ENCODE peak calls at places on chromosomes 5 and 9, in ten cellular contexts. K is left lung; V is CD8-positive, alpha-beta T cell; D is astrocyte; Y is sigmoid colon; I is adrenal gland; G is body of pancreas; P is A673; X is tibial nerve; T is kidney. Z is an unnamed sample. For H3K9me3, the result is how much of the 10 kb centered on the place peaks cover.

GRCh38 chr5:168721354-168721753 is 142.2 kb upstream of the PANK3 start:
- DNase-seq in D (no peak), X (no peak), G (no peak), K (no peak), V (no peak), Y (no peak), I (no peak), P (no peak), T (no peak), Z (no peak)

GRCh38 chr5:171306785-171307591 is 2.1 kb upstream of the TLX3 start:
- DNase-seq in Y (no peak), K (no peak), D (no peak), T (peak), X (no peak), V (no peak), P (no peak), G (no peak), I (no peak), Z (no peak)

GRCh38 chr9:37596504-37596903 is 4.1 kb upstream of the TOMM5 start:
- DNase-seq in T (no peak), Y (no peak), I (no peak), V (no peak), K (no peak), X (no peak), G (no peak), P (no peak), D (no peak), Z (no peak)

GRCh38 chr5:10355071-10355889 is 1.8 kb downstream of the MARCHF6 start:
- DNase-seq in K (no peak), X (no peak), T (no peak), G (no peak), P (peak), I (no peak), V (no peak), D (peak), Y (no peak), Z (no peak)

GRCh38 chr9:85743290-85744128 is 1.8 kb upstream of the AGTPBP1 start:
- DNase-seq in Y (peak), K (peak), P (peak), G (peak), I (peak), X (no peak), T (peak), D (peak), V (no peak), Z (no peak)

GRCh38 chr9:104094534-104095020 is 468 bp downstream of the SMC2 start:
- DNase-seq in T (no peak), K (no peak), I (no peak), P (no peak), X (no peak), D (no peak), V (no peak), G (no peak), Y (no peak), Z (no peak)

GRCh38 chr9:135480071-135480941 is 724 bp downstream of the PPP1R26 start:
- DNase-seq in D (no peak), Y (no peak), V (no peak), I (peak), X (no peak), G (peak), P (peak), T (no peak), K (peak), Z (no peak)

GRCh38 chr5:131939690-131940345 is 5.6 kb downstream of the MEIKIN start:
- DNase-seq in P (no peak), Y (no peak), D (no peak), I (no peak), G (no peak), K (no peak), T (no peak), X (no peak), V (no peak), Z (no peak)

GRCh38 chr5:119322948-119323629 is 32.7 kb upstream of the TNFAIP8 start:
- DNase-seq in Y (no peak), I (no peak), K (no peak), D (no peak), V (no peak), T (no peak), P (no peak), G (no peak), X (no peak), Z (no peak)

GRCh38 chr9:131738838-131739191 is 1.1 kb downstream of the RAPGEF1 start:
- DNase-seq in P (peak), Y (no peak), G (peak), T (peak), K (no peak), V (no peak), D (no peak), X (no peak), I (no peak), Z (no peak)

GRCh38 chr9:77927265-77927664 is 104.3 kb downstream of the GNAQ start:
- DNase-seq in G (no peak), V (no peak), Y (no peak), D (peak), K (no peak), I (peak), X (no peak), T (no peak), P (peak), Z (no peak)

GRCh38 chr5:139994234-139994633 is 48.9 kb downstream of the NRG2 start:
- DNase-seq in X (no peak), P (no peak), I (no peak), G (no peak), V (no peak), Y (no peak), K (no peak), D (no peak), T (no peak), Z (no peak)

GRCh38 chr5:154444559-154445421 is 1.0 kb upstream of the SAP30L start:
- DNase-seq in V (no peak), T (peak), X (no peak), P (no peak), K (peak), Y (no peak), G (peak), I (peak), D (no peak), Z (peak)

GRCh38 chr5:81086881-81087281 is 126.7 kb downstream of the RASGRF2 start:
- DNase-seq in I (no peak), K (peak), Y (no peak), G (no peak), X (no peak), P (no peak), V (no peak), T (no peak), D (no peak), Z (no peak)

GRCh38 chr9:113964740-113965095 is 88.6 kb downstream of the ZNF618 start:
- DNase-seq in X (no peak), G (no peak), D (no peak), I (no peak), T (no peak), P (peak), V (no peak), K (no peak), Y (no peak), Z (no peak)

GRCh38 chr9:120850315-120850714 is 7.6 kb upstream of the PSMD5 start:
- DNase-seq in X (no peak), I (no peak), Y (no peak), G (no peak), D (no peak), V (no peak), T (no peak), P (no peak), K (no peak), Z (no peak)

GRCh38 chr5:1752881-1753280 is 46.8 kb downstream of the MRPL36 start:
- DNase-seq in T (peak), P (no peak), V (no peak), K (peak), X (no peak), Y (peak), I (no peak), D (no peak), G (no peak), Z (no peak)

GRCh38 chr5:53109041-53109435 is 519 bp downstream of the MOCS2 start:
- DNase-seq in V (no peak), I (no peak), K (no peak), Y (no peak), X (no peak), G (peak), T (no peak), P (peak), D (no peak), Z (no peak)

GRCh38 chr5:135232958-135233357 is 166.1 kb downstream of the MACROH2A1 start:
- DNase-seq in T (peak), G (no peak), X (no peak), D (no peak), P (no peak), K (no peak), Y (peak), V (no peak), I (peak), Z (no peak)

GRCh38 chr5:2740849-2741555 is 10.5 kb downstream of the IRX2 start:
- DNase-seq in G (no peak), X (no peak), D (no peak), V (no peak), Y (no peak), P (no peak), T (no peak), K (no peak), I (no peak), Z (no peak)

GRCh38 chr5:120706877-120707276 is 242.8 kb downstream of the PRR16 start:
- DNase-seq in K (no peak), V (no peak), T (no peak), X (no peak), Y (no peak), I (no peak), D (no peak), P (no peak), G (no peak), Z (no peak)

DNA sequence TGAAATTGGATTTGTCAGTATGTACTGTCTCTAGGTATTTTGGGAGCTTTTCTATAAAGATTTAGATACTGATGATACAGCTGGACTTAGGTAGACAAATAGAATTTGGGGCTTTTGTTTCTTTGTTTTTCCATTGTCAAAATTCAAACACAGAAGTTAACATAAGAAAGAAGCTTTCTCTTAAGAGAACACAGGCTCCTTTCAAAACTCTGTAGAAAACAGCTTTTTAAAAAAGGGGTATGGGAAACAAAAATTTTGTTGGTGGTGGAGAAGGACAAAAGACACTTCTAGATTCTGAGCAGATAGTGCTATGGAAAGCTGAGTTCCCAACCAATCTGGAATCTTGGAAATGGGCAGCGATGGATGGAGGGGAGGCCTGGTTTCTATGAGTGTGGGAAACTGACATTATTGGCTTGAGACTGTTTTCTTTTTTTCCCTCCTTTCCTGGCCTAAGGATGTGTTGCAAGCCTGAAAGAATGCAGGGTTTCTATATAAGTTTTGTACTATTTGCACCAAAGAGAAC is 239.9 kb downstream of the PRR16 start:
- DNase-seq in D (no peak), Y (no peak), G (no peak), X (no peak), P (no peak), K (no peak), I (no peak), T (no peak), V (no peak), Z (no peak)
- H3K9me3 ChIP-seq in D (under half), Y (under half), G (under half), X (under half), P (under half), K (under half), I (under half), T (under half), V (under half), Z (under half)

DNA sequence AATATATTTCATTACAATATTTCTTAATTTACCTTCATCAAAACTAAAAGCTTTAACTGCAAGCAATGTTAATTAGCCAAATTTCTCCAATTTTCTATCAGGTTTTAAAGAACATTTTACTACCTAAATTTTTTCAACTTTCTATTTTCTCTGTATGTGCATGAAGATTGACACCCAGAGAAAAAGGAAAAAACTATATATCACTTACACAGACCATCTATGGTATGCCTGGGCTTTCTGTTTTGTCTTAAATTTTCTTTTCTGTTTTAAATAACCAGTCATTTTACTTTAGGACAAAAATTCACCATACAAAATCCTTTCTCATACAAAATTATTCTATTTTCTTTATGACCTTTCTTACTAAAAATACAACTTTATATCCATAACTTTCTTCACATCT is 13.8 kb upstream of the IL7R start:
- DNase-seq in D (no peak), Y (no peak), K (no peak), V (no peak), T (no peak), I (no peak), P (no peak), X (no peak), G (no peak), Z (no peak)
- TF ChIP-seq CTCF in D (no peak), Y (no peak), K (no peak), V (no peak), T (no peak), I (no peak), P (no peak), X (no peak), G (no peak), Z (no peak)

GRCh38 chr5:178324481-178325310 is 92.1 kb upstream of the PHYKPL start:
- DNase-seq in I (no peak), D (no peak), P (no peak), G (no peak), V (no peak), T (peak), Y (peak), K (peak), X (no peak), Z (no peak)

GRCh38 chr5:178326054-178326715 is 93.6 kb upstream of the PHYKPL start:
- DNase-seq in Y (peak), T (peak), G (no peak), X (no peak), I (peak), P (peak), D (no peak), K (peak), V (no peak), Z (no peak)

GRCh38 chr5:178327446-178327845 is 94.8 kb upstream of the PHYKPL start:
- DNase-seq in G (no peak), K (no peak), T (peak), V (no peak), D (no peak), X (no peak), Y (no peak), I (no peak), P (no peak), Z (no peak)

GRCh38 chr5:178323961-178324360 is 91.4 kb upstream of the PHYKPL start:
- DNase-seq in K (peak), X (no peak), I (no peak), T (peak), Y (peak), P (no peak), G (no peak), D (no peak), V (no peak), Z (no peak)

GRCh38 chr5:178325311-178326053 is 92.9 kb upstream of the PHYKPL start:
- DNase-seq in P (no peak), V (no peak), X (no peak), D (no peak), Y (no peak), K (peak), I (no peak), G (no peak), T (peak), Z (no peak)
- H3K9me3 ChIP-seq in P (under half), V (under half), X (under half), D (under half), Y (under half), K (under half), I (under half), G (under half), T (under half), Z (under half)

GRCh38 chr5:9282211-9282610 is 263.7 kb downstream of the SEMA5A start:
- DNase-seq in Y (no peak), T (no peak), P (no peak), G (no peak), V (no peak), X (no peak), I (no peak), K (no peak), D (no peak), Z (no peak)

GRCh38 chr5:9284781-9285307 is 261.0 kb downstream of the SEMA5A start:
- DNase-seq in X (no peak), D (no peak), K (no peak), I (no peak), P (no peak), T (no peak), G (no peak), Y (no peak), V (no peak), Z (no peak)

GRCh38 chr5:9284272-9284671 is 261.6 kb downstream of the SEMA5A start:
- DNase-seq in G (no peak), T (no peak), P (no peak), K (no peak), Y (no peak), X (no peak), D (no peak), V (no peak), I (no peak), Z (no peak)

GRCh38 chr5:9283021-9283420 is 262.9 kb downstream of the SEMA5A start:
- DNase-seq in D (no peak), P (no peak), I (no peak), T (no peak), V (no peak), K (no peak), G (no peak), Y (no peak), X (no peak), Z (no peak)

DNA sequence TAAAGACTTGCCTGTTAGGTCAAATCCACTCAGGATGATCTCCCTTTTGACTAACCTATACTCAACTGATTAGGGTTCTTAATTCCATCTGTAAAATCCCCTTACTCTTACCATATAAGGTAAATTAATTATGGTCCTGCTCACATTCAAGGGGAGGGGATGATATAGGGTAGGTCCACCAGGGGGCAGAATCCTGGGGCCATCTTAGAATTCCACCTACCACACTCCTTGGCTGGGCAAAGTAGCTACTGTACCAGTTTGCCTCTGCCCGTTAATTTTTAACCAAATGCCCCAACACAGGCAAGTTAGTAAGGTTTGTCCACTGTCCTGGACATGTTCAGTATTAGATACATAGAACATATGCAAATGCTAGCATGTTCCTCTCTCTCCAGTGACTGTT is 262.4 kb downstream of the SEMA5A start:
- DNase-seq in D (no peak), X (no peak), P (no peak), V (no peak), Y (no peak), G (peak), K (no peak), I (no peak), T (no peak), Z (no peak)
- TF ChIP-seq CTCF in D (peak), X (no peak), P (no peak), V (no peak), Y (no peak), G (peak), K (no peak), I (no peak), T (peak), Z (no peak)

GRCh38 chr5:40124367-40124766 is 555.3 kb upstream of the PTGER4 start:
- DNase-seq in T (no peak), D (no peak), P (peak), Y (no peak), K (no peak), I (no peak), G (no peak), X (no peak), V (no peak), Z (no peak)
- H3K9me3 ChIP-seq in T (under half), D (under half), P (under half), Y (under half), K (under half), I (under half), G (under half), X (under half), V (under half), Z (under half)

DNA sequence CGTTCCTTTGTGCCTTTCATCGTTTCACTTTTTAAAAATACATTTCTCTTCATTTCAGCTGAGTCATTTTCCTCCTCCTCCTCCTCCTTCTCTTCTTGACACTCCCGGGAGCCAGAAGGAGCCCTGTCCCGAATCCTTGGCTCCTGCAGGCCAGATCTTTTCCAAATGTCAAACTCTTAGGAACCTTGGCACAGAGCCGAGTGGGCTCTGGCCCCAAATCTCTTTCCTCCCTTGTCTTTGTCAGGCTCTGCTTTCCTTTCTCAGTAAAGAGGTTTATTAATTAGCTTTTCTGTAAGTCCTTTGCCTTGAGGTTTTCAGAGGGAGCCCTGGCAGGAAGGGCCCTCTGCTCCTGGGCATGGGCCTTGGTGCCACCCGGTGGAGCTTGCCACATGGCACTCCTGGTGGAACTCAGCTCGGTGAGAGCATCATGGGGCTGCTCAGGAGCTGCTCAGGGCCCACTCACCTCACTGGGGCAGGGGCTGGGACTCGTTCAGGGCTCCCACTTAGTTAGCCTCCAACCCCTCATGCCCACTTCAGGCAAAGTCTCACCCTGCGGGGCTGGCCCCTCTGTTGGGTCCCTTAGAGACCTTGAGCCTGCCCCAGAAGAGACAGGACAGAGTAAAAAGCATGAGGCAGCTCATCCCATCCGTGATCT is 17.2 kb downstream of the STC2 start:
- DNase-seq in V (no peak), K (no peak), T (peak), Y (peak), G (peak), X (no peak), P (no peak), D (no peak), I (peak), Z (no peak)
- TF ChIP-seq CTCF in V (no peak), K (no peak), T (no peak), Y (no peak), G (no peak), X (no peak), P (no peak), D (no peak), I (no peak), Z (no peak)

GRCh38 chr5:143459433-143459832 is 55.9 kb upstream of the NR3C1 start:
- DNase-seq in K (no peak), X (no peak), T (no peak), P (no peak), I (no peak), V (no peak), D (no peak), Y (no peak), G (no peak), Z (no peak)

GRCh38 chr5:143454936-143455516 is 51.5 kb upstream of the NR3C1 start:
- DNase-seq in T (no peak), V (no peak), I (no peak), K (no peak), P (no peak), G (no peak), D (no peak), Y (no peak), X (no peak), Z (no peak)

GRCh38 chr5:143453722-143454121 is 50.2 kb upstream of the NR3C1 start:
- DNase-seq in G (no peak), X (no peak), K (no peak), Y (no peak), P (no peak), T (no peak), I (no peak), V (no peak), D (no peak), Z (no peak)

GRCh38 chr5:143456952-143457547 is 53.6 kb upstream of the NR3C1 start:
- DNase-seq in G (no peak), Y (no peak), K (no peak), X (no peak), V (no peak), I (no peak), D (peak), P (no peak), T (no peak), Z (no peak)
- H3K9me3 ChIP-seq in G (under half), Y (under half), K (under half), X (under half), V (under half), I (under half), D (under half), P (under half), T (under half), Z (under half)